ENCODE peak calls at places on chromosomes 13 and 19, in nine cellular contexts. Z is neuronal stem cell, X is OCI-LY7, Q is transverse colon, Y is kidney, U is heart right ventricle, E is adrenal gland, G is astrocyte, K is gastrocnemius medialis. J is an unnamed sample.

GRCh38 chr13:113404723-113405471 is 41.0 kb upstream of the GRTP1 start:
- DNase-seq in G (no peak), E (no peak), X (no peak), Z (no peak), Y (peak; percentile 62), K (no peak), Q (no peak), U (no peak), J (peak; percentile 72)

GRCh38 chr13:59494560-59494970 is 669.2 kb downstream of the DIAPH3 start:
- DNase-seq in U (no peak), G (peak; percentile 93), X (no peak), K (peak; percentile 4), E (peak; percentile 25), Q (no peak), Y (no peak), Z (no peak), J (no peak)

GRCh38 chr13:71459708-71460107 is 407.3 kb downstream of the DACH1 start:
- DNase-seq in Q (no peak), E (no peak), Z (no peak), U (no peak), X (no peak), K (no peak), Y (no peak), G (no peak), J (no peak)

GRCh38 chr19:1128111-1128510 is 24.3 kb downstream of the GPX4 start:
- DNase-seq in U (no peak), Z (no peak), K (no peak), X (no peak), G (no peak), Y (no peak), E (no peak), Q (no peak), J (no peak)

GRCh38 chr13:73598021-73598712 is 536.0 kb downstream of the KLF12 start:
- DNase-seq in K (no peak), Q (no peak), Y (no peak), X (no peak), E (no peak), G (peak; percentile 66), Z (no peak), U (no peak), J (no peak)

GRCh38 chr13:62375653-62376052 is 960.0 kb upstream of the PCDH20 start:
- DNase-seq in U (no peak), Z (no peak), G (no peak), K (no peak), Q (no peak), E (no peak), X (no peak), Y (no peak), J (no peak)

GRCh38 chr19:7961930-7962626 is 18.6 kb upstream of the TIMM44 start:
- DNase-seq in G (no peak), X (no peak), E (no peak), Q (no peak), U (no peak), K (no peak), Z (no peak), Y (no peak), J (no peak)

GRCh38 chr13:99193152-99193551 is 7.5 kb upstream of the UBAC2 start:
- DNase-seq in U (no peak), E (no peak), K (no peak), G (no peak), X (no peak), Z (no peak), Y (no peak), Q (no peak), J (no peak)

GRCh38 chr13:61954092-61954491 is 538.4 kb upstream of the PCDH20 start:
- DNase-seq in Q (no peak), X (peak; percentile 4), U (no peak), K (no peak), G (no peak), Y (no peak), Z (peak; percentile 17), E (no peak), J (no peak)

DNA sequence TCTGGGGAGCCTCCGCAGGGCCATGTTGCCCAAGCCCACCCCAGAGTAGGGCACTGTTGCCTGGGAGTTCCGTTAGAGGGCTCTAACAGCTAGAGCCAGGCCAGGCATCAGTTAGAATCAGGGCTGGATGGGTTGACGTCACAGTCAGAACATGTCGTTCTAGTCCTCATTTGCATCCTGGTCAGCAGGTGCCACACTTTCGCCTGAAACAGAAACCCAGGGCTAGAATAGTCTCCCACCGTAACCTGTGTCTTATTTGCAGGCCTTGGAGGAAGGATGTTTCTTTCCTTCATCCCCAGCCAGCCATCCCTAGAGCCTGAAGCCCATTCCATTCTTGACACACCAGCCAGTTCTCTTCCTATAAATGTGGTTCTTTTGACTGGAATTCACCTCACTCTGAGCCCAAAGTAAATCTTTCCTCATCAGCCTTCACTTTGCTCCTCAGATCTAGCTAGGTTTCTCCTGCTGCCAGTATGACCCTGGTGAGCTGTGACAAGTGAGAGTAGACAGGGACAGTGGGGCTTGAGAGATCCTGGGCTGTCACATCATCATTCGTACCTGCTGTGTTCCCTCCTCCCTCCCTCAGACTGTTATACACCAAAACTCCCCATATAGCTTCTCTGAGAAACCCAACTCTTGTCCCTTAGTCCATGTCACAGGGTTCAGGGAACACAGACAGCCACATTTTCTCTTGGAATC is 12.2 kb upstream of the CCDC97 start:
- DNase-seq in K (no peak), Q (peak; percentile 71), U (no peak), X (peak; percentile 34), E (no peak), G (no peak), Y (no peak), Z (no peak), J (peak; percentile 62)
- H3K4me1 ChIP-seq in K (peaks cover 35% of the 10 kb centered on the region), Q (peaks cover 27% of the 10 kb centered on the region), U (peaks cover 63% of the 10 kb centered on the region), X (peaks cover 16% of the 10 kb centered on the region), E (peaks cover 44% of the 10 kb centered on the region), G (peaks cover 33% of the 10 kb centered on the region), Y (peaks cover 4% of the 10 kb centered on the region), Z (peaks cover 4% of the 10 kb centered on the region), J (peaks cover 4% of the 10 kb centered on the region)

GRCh38 chr13:92806215-92806614 is 420.4 kb upstream of the GPC6 start:
- DNase-seq in Y (no peak), U (no peak), Z (no peak), X (peak; percentile 0), K (no peak), E (peak; percentile 17), Q (no peak), G (peak; percentile 14), J (no peak)
- H3K4me3 ChIP-seq in Y (peak overlapping the region; percentile 74), U (peak overlapping the region; percentile 50), Z (no peak overlapping the region), X (peak overlapping the region; percentile 47), K (peak overlapping the region; percentile 31), E (peak overlapping the region; percentile 30), Q (no peak overlapping the region), G (no peak overlapping the region), J (peak overlapping the region; percentile 34)

DNA sequence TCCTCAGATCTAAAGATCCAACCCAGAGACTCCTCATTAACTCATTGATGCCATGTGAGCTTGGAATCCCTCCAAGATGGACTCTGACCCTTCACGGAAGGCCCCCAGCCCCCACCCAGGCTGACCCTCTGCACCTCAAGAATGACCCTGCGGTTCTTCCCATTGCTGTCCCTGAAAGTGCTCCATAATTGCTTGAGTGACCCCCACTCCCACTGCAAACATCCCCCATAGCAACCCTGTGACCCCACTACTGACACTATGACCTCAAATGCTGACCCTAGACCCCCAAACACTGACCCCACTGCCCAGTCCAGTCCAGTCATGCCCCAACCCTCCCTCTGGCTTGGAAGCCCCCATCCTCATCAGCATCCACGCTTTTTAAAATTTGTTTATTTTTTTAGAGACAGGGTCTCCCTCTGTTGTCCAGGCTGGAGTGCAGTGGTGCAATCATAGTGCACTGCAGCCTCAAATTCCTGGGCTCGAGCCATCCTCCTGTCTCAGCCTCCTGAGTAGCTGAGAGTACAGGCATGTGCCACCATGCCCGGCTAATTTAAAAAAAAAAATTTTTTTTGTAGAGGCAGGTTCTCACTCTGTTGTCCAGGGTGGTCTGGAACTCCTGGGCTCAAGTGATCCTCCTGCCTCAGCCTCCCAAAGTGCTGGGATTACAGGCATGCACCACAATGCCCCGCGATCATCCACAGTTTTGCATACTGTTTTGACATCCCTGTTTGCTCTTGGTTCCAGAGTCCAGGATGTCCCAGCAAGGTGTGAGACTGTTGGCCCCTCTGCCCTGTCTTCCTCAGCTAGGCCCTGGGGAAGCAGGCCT is 855 bp downstream of the LYL1 start:
- DNase-seq in K (no peak), Z (no peak), E (no peak), X (no peak), Y (no peak), G (no peak), U (no peak), Q (no peak), J (no peak)
- H3K4me1 ChIP-seq in K (peaks cover 25% of the 10 kb centered on the region), Z (peaks cover 9% of the 10 kb centered on the region), E (peaks cover 31% of the 10 kb centered on the region), X (peaks cover 79% of the 10 kb centered on the region), Y (peaks cover 4% of the 10 kb centered on the region), G (peaks cover 5% of the 10 kb centered on the region), U (peaks cover 80% of the 10 kb centered on the region), Q (peaks cover 41% of the 10 kb centered on the region), J (no peaks in the 10 kb centered on the region)

GRCh38 chr19:2291185-2291751 is 9.3 kb upstream of the PEAK3 start:
- DNase-seq in E (no peak), Y (no peak), U (no peak), Q (no peak), K (no peak), Z (peak; percentile 71), G (no peak), X (no peak), J (peak; percentile 78)
- H3K4me3 ChIP-seq in E (no peak overlapping the region), Y (no peak overlapping the region), U (peak overlapping the region; percentile 47), Q (peak overlapping the region; percentile 38), K (peak overlapping the region; percentile 35), Z (peak overlapping the region; percentile 73), G (peak overlapping the region; percentile 5), X (peak overlapping the region; percentile 73), J (no peak overlapping the region)

GRCh38 chr19:18096258-18096657 is 1.3 kb upstream of the MAST3 start:
- DNase-seq in U (no peak), K (no peak), Z (no peak), E (no peak), Y (no peak), X (no peak), Q (no peak), G (no peak), J (no peak)
- H3K4me1 ChIP-seq in U (peaks cover 22% of the 10 kb centered on the region), K (peaks cover 5% of the 10 kb centered on the region), Z (peaks cover 8% of the 10 kb centered on the region), E (peaks cover 16% of the 10 kb centered on the region), Y (no peaks in the 10 kb centered on the region), X (peaks cover 72% of the 10 kb centered on the region), Q (peaks cover 18% of the 10 kb centered on the region), G (peaks cover 3% of the 10 kb centered on the region), J (no peaks in the 10 kb centered on the region)

GRCh38 chr19:16184665-16185122 is 516 bp upstream of the FAM32A start:
- DNase-seq in K (no peak), Y (no peak), U (no peak), G (no peak), X (no peak), E (no peak), Z (no peak), Q (no peak), J (no peak)
- H3K4me3 ChIP-seq in K (peak overlapping the region; percentile 91), Y (peak overlapping the region; percentile 95), U (peak overlapping the region; percentile 93), G (peak overlapping the region; percentile 97), X (peak overlapping the region; percentile 88), E (peak overlapping the region; percentile 83), Z (peak overlapping the region; percentile 56), Q (peak overlapping the region; percentile 89), J (no peak overlapping the region)

GRCh38 chr13:103762523-103762922 is 696.3 kb upstream of the SLC10A2 start:
- DNase-seq in G (no peak), Y (no peak), U (no peak), X (no peak), E (no peak), Q (no peak), K (no peak), Z (no peak), J (no peak)
- H3K4me1 ChIP-seq in G (no peaks in the 10 kb centered on the region), Y (no peaks in the 10 kb centered on the region), U (no peaks in the 10 kb centered on the region), X (no peaks in the 10 kb centered on the region), E (no peaks in the 10 kb centered on the region), Q (no peaks in the 10 kb centered on the region), K (no peaks in the 10 kb centered on the region), Z (no peaks in the 10 kb centered on the region), J (no peaks in the 10 kb centered on the region)

GRCh38 chr19:36986131-36986530 is 70.0 kb downstream of the ZNF568 start:
- DNase-seq in E (no peak), K (no peak), Z (no peak), X (no peak), Y (no peak), Q (no peak), U (no peak), G (no peak), J (no peak)
- H3K4me3 ChIP-seq in E (no peak overlapping the region), K (no peak overlapping the region), Z (no peak overlapping the region), X (no peak overlapping the region), Y (no peak overlapping the region), Q (no peak overlapping the region), U (no peak overlapping the region), G (no peak overlapping the region), J (no peak overlapping the region)